ENCODE peak calls at places on chromosomes 7 and 10, in four cellular contexts. I, U, J and Z are unnamed samples.

GRCh38 chr10:79106651-79107050 is 37.9 kb downstream of the ZMIZ1 start:
- DNase-seq in U (no peak), J (no peak), I (no peak), Z (no peak)

GRCh38 chr10:103238506-103239252 is 7.0 kb upstream of the RPEL1 start:
- DNase-seq in I (peak), J (peak), U (peak), Z (peak)

GRCh38 chr7:34373940-34374339 is 284.1 kb upstream of the NPSR1 start:
- DNase-seq in J (no peak), I (no peak), U (no peak), Z (no peak)

GRCh38 chr7:6015917-6016652 is 7.0 kb downstream of the AIMP2 start:
- DNase-seq in I (no peak), J (peak), U (peak), Z (no peak)

GRCh38 chr7:37977243-37977642 is 56.8 kb downstream of the EPDR1 start:
- DNase-seq in J (no peak), I (no peak), U (no peak), Z (peak)

GRCh38 chr10:71225291-71226058 is 13.1 kb downstream of the UNC5B start:
- DNase-seq in U (no peak), I (no peak), J (no peak), Z (no peak)

GRCh38 chr10:24465899-24466615 is 257.1 kb downstream of the KIAA1217 start:
- DNase-seq in U (no peak), J (peak), I (peak), Z (peak)

GRCh38 chr10:18713077-18713476 is 53.8 kb downstream of the ARL5B start:
- DNase-seq in I (peak), J (peak), U (no peak), Z (peak)

GRCh38 chr10:122052702-122053101 is 63.7 kb downstream of the TACC2 start:
- DNase-seq in I (no peak), U (no peak), J (peak), Z (no peak)

GRCh38 chr10:114281006-114281405 is 42.0 kb downstream of the VWA2 start:
- DNase-seq in J (no peak), U (no peak), I (no peak), Z (no peak)

GRCh38 chr10:59606551-59606961 is 103.1 kb downstream of the SLC16A9 start:
- DNase-seq in U (no peak), I (no peak), J (peak), Z (no peak)

GRCh38 chr10:80459047-80459865 is 5.1 kb downstream of the TSPAN14 start:
- DNase-seq in J (no peak), U (peak), I (no peak), Z (no peak)

GRCh38 chr10:124512600-124512999 is 51.0 kb downstream of the LHPP start:
- DNase-seq in U (no peak), J (no peak), I (no peak), Z (no peak)

GRCh38 chr10:113298616-113299015 is 254.2 kb upstream of the HABP2 start:
- DNase-seq in J (no peak), I (no peak), U (no peak), Z (no peak)

GRCh38 chr10:126903646-126904360 is 1.4 kb upstream of the DOCK1 start:
- DNase-seq in J (no peak), U (no peak), I (no peak), Z (no peak)

GRCh38 chr10:62087341-62087740 is 181.3 kb downstream of the RTKN2 start:
- DNase-seq in U (no peak), J (no peak), I (no peak), Z (no peak)
- H3K27ac ChIP-seq in U (no peak), J (peak), I (no peak), Z (no peak)

GRCh38 chr10:6763417-6763816 is 183.3 kb upstream of the PRKCQ start:
- DNase-seq in U (no peak), J (no peak), I (no peak), Z (no peak)

GRCh38 chr10:6757119-6757518 is 177.0 kb upstream of the PRKCQ start:
- DNase-seq in U (no peak), I (no peak), J (no peak), Z (no peak)

GRCh38 chr10:6755891-6756460 is 175.9 kb upstream of the PRKCQ start:
- DNase-seq in U (no peak), J (peak), I (no peak), Z (no peak)

GRCh38 chr10:6759961-6760360 is 179.9 kb upstream of the PRKCQ start:
- DNase-seq in J (no peak), I (no peak), U (no peak), Z (no peak)
- H3K27ac ChIP-seq in J (no peak), I (no peak), U (no peak), Z (no peak)

DNA sequence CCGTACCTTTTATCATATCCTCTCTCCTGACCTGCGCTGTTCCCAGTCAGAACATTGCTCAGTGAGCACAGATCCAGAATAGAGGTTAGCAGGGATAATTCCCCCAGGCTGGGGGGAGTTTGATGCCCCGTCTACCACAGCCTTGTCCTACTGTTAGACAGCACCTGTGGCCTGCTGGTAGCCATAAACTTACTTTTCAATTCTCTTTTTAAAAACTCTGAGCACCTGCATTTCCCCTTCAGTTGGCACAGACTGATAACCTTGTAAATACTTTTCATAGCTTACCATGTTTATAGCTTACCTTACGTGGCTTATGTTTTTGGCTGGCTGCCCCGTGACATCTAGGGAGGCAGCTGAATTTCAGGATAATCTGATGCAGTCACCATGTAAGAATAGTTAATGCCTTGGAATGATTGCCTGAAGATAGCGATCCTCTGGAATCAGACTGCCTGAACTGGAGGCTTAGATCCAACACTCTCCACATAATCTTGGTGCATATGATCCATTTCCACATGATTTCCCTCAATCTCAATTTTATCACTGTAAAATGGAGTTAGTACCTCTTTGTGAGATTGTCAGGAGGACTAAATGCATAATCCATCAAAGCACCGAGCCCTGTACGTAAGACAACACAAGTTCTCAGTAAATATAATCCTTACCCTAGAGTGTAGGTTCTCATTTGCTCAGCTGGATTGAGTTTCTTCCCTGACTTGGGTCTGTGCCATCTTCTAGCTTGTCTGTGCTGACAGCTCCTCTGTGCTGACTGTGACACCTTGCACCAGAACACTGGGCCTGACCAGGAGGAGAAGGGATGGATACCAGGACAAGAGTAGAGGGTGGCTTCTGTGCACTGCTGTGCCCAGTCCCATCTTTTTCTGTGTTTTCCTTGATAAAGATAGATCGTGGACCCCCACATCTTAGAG is 111.7 kb upstream of the GJD4 start:
- DNase-seq in J (peak), U (no peak), I (no peak), Z (no peak)
- H3K27ac ChIP-seq in J (no peak), U (no peak), I (no peak), Z (peak)

DNA sequence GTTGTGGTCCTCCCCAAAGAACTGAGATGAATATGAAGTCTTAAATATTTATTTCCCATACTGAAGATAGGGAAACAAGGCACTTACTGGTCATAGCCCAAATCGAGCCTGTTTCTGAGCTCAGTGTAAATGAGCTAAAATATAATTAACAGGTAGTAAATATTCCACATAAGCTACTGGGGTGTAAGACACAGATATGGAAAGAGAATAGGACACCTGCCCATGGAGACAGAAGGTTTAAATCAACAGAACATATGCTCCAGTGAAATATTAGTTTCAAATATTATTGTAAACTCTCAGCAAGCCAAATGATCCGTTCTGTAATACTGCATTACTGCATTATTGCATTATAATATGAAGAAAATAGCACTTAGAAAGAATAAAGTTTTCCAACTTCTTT is 537.9 kb downstream of the ANKRD7 start:
- DNase-seq in J (no peak), I (no peak), U (no peak), Z (no peak)
- H3K27ac ChIP-seq in J (no peak), I (no peak), U (no peak), Z (no peak)

DNA sequence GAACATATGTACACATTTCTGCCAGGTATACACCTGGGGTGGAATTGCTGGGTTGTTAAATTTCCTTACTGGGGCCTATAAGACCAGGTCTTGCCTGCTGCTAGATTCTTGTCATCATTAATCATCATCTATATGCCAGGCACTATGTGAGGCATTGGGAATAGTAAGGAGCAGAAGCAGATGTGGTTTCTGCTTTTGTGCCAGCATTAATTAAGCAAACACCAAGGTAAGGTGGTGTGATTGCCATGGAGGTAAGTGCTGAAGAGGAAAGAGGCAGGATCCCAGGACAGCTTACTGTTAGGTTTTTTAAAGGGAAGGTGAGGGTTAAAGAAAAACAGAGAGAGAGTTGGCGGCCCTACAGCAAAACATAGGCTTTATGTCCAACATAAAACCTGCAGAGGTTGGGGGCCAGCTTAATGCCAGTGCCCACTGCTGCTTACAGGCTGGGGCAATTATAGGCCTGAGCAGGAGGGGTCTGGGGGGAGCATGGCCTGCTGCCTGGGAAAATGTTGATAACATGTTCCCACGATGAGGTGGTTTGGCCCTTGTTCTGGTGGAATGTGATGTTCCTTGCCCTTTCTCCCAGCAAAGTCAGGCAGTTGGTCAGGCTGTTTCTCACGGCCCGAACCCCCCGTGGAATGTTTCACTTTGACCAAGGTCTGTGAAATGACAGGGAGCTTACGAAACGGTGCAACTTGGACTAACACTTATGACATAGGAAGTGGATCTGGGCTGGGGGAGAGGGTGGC is 93.9 kb downstream of the RBM20 start:
- DNase-seq in J (peak), U (peak), I (no peak), Z (no peak)
- H3K27ac ChIP-seq in J (no peak), U (peak), I (no peak), Z (no peak)

DNA sequence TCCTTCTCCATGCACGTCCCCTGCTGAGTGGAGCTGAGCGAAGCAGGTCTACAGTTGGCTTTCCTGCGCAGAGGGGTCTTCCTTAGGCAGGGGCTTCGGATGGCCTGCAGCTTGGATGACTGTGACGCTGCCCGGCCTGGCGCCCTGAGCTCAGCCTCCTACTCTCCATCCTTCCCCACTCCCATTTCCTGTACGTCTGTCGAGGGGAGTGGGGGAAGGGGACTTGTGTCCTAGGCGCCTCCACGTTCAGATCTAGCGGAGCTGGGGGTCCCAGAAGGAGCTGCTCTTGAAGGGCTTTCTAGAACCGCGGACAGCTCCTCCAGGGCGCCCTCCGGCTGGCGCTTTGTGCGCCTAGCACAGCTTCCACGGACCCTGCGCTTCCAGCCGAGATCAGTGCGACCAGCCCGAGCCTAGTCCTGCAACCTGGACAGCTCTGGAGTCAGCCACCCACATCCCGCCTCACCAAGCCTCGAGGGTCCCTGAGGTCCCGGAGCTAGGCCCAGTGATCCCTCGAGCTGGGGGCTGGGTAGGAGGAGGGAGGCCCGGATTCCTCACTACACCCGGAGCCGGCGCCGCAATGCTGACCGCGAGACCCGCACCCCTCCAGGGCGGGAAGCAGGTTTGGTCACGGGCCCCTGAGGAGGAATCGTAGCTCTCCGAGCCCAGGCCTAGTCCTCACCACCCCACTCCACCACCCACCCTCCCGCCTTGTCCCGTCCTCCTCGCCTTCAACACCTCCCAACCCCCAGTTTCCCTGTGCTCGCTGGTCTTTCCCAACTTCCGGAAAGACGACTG is 1.8 kb downstream of the GRID1 start:
- DNase-seq in J (no peak), U (no peak), I (no peak), Z (no peak)
- H3K27ac ChIP-seq in J (no peak), U (no peak), I (peak), Z (no peak)

GRCh38 chr10:119526606-119527592 is 15.6 kb downstream of the RGS10 start:
- DNase-seq in J (peak), I (no peak), U (no peak), Z (no peak)
- H3K27ac ChIP-seq in J (peak), I (no peak), U (no peak), Z (no peak)

GRCh38 chr7:1897861-1898627 is 228.0 kb downstream of the ELFN1 start:
- DNase-seq in J (no peak), I (no peak), U (no peak), Z (no peak)

GRCh38 chr7:1899951-1900762 is 230.1 kb downstream of the ELFN1 start:
- DNase-seq in J (no peak), U (peak), I (no peak), Z (no peak)

GRCh38 chr7:1897076-1897860 is 227.2 kb downstream of the ELFN1 start:
- DNase-seq in J (peak), I (no peak), U (no peak), Z (no peak)

GRCh38 chr7:1899201-1899600 is 229.1 kb downstream of the ELFN1 start:
- DNase-seq in J (peak), U (peak), I (no peak), Z (no peak)

DNA sequence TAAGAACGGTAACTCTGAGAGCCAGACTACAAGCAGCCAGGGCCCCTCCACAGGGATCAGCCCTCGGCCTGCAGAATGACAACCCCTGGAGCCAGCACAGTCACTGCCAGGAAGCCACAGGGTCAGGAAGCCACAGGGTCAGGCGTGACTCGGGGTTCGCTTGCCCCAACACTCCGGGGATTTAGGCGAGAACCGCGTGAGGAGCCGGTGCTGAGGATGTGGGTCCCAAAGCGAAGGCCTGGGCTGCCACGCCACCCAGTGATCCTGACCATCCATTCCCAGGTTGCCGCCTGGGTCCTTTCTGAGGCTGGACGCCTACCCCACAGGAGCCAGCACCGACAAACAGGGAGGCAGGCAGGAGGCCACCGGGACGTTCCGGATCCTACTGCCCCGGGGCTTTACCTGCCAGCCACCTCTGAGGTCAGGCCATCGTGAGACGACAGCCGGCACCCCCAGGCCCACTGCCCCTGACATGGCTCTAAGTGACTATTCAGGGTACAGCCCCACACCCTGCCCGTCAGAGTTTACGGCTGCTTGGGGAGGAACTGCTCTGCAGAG is 228.6 kb downstream of the ELFN1 start:
- DNase-seq in U (no peak), I (no peak), J (no peak), Z (no peak)
- H3K27ac ChIP-seq in U (peak), I (no peak), J (no peak), Z (no peak)

DNA sequence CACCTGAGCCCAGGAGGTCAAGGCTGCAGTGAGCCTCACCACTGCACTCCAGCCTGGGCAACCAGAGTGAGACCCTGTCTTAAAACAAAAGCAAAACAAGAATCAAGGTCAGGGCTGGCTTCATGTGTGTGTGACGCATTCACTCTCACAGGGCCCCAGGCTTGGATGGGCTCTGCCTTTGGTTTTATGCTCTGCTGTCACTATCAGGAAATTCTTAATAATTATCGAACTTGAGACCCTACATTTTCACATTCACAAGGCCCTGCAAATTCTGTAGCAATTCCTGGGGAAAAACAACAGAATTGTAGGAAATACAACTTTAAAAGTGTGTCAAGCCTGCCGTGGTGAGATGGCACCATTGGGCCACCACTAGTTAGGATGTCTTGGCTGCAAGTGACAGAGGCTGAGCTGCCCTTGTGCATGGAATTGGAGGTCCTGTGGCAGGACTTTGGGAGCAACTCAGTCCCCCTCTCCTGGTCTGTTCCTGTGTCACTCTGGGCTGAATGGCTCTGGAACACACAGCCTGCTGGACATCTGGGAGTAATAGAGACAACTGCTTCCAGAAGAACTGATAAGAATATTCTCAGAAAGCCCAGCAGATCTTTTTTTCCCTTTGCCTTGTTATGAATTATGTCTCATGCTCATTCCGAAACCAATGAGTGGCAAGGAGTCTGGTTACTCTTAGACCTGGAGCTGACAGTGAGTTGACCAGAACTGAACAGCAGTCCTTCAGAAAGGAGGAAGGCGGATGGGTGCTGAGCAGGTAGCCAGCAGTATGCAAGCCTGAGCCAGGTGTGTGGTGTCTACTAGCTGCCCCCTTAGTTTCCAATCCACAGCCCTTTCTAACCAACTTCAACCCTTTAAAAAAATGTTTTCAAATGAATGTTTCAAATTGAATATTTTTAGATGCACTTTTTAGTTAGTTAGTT is 3.6 kb downstream of the UBE2D4 start:
- DNase-seq in I (no peak), J (no peak), U (no peak), Z (no peak)
- H3K27ac ChIP-seq in I (no peak), J (no peak), U (no peak), Z (no peak)

GRCh38 chr7:97973206-97973658 is 16.8 kb downstream of the OCM2 start:
- DNase-seq in J (no peak), I (peak), U (no peak), Z (no peak)
- H3K27ac ChIP-seq in J (no peak), I (no peak), U (no peak), Z (no peak)